ENCODE peak calls at places on chromosomes 6 and 20, in seven cellular contexts. J is CD8-positive, alpha-beta memory T cell; Q is MG63; N is neural progenitor cell; W is upper lobe of right lung; Y is right lobe of liver; Z is bronchial epithelial cell. U is an unnamed sample. For H3K27me3, the result is how much of the 10 kb centered on the place peaks cover.

GRCh38 chr6:30915591-30915946 is 1.5 kb downstream of the VARS2 start:
- DNase-seq in Q (no peak), W (peak), N (peak), J (no peak), Y (no peak), Z (peak), U (peak)

GRCh38 chr6:42239736-42240375 is 22.2 kb upstream of the MRPS10 start:
- DNase-seq in J (no peak), N (no peak), Q (peak), Y (no peak), W (no peak), Z (peak), U (no peak)

GRCh38 chr6:90502866-90503407 is 83.9 kb downstream of the MAP3K7 start:
- DNase-seq in Z (no peak), N (peak), W (no peak), Y (peak), J (no peak), Q (no peak), U (no peak)

GRCh38 chr6:33080127-33081089 is 4.6 kb downstream of the HLA-DPB1 start:
- DNase-seq in Z (peak), N (peak), J (no peak), W (peak), Q (peak), Y (peak), U (no peak)

GRCh38 chr6:46925563-46926253 is 4.0 kb upstream of the ADGRF5 start:
- DNase-seq in W (peak), Z (peak), J (no peak), Q (peak), Y (no peak), N (no peak), U (no peak)

GRCh38 chr20:47980336-47981177 is 195.3 kb upstream of the SULF2 start:
- DNase-seq in Q (no peak), N (no peak), Y (no peak), Z (no peak), W (no peak), J (no peak), U (no peak)

GRCh38 chr20:33828326-33828834 is 17.2 kb downstream of the CHMP4B start:
- DNase-seq in Y (no peak), Z (no peak), N (no peak), Q (no peak), W (no peak), J (no peak), U (no peak)

GRCh38 chr6:100347901-100348550 is 116.7 kb downstream of the SIM1 start:
- DNase-seq in N (no peak), W (no peak), J (no peak), Z (peak), Y (no peak), Q (no peak), U (peak)

GRCh38 chr6:142558785-142559184 is 257.0 kb downstream of the ADGRG6 start:
- DNase-seq in Q (no peak), J (no peak), Y (no peak), N (no peak), W (no peak), Z (no peak), U (no peak)

GRCh38 chr6:155372256-155372655 is 58.0 kb upstream of the TFB1M start:
- DNase-seq in Y (no peak), J (no peak), Q (no peak), Z (no peak), N (no peak), W (no peak), U (no peak)

GRCh38 chr20:12838261-12838866 is 170.4 kb upstream of the SPTLC3 start:
- DNase-seq in Z (no peak), J (no peak), Y (no peak), W (no peak), Q (no peak), N (peak), U (no peak)

GRCh38 chr6:132792510-132792909 is 5.9 kb downstream of the SLC18B1 start:
- DNase-seq in Z (no peak), N (no peak), J (no peak), Q (no peak), W (no peak), Y (no peak), U (no peak)
- H3K27me3 ChIP-seq in Z (under half), N (under half), J (under half), Q (under half), W (under half), Y (under half), U (under half)

GRCh38 chr6:50823130-50823920 is 4.7 kb downstream of the TFAP2B start:
- DNase-seq in Q (no peak), N (no peak), Z (no peak), W (no peak), Y (no peak), J (no peak), U (no peak)
- H3K27me3 ChIP-seq in Q (under half), N (half or more), Z (half or more), W (half or more), Y (half or more), J (under half), U (half or more)

DNA sequence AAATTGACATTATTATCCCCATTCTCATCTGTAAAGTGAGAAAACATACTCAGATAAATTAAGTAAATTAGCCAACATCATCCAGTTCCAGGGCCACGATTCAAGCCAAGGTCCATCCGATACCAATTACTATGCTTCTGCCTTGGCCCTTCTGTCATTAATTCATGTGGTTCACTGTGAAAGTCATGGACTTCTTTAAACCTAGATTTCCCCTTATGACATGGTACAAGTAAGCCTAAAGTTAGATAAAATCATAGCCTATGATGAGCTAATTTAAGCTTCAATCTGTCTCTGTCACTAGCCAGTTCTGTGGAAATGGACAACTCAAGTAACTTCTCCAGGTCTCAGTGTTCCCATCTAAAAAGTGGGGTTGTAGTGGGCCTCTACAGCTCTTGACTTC is 225.5 kb upstream of the MARCKS start:
- DNase-seq in N (no peak), Z (no peak), W (no peak), Q (no peak), J (no peak), Y (no peak), U (no peak)
- H3K27me3 ChIP-seq in N (under half), Z (under half), W (under half), Q (under half), J (under half), Y (under half), U (under half)

DNA sequence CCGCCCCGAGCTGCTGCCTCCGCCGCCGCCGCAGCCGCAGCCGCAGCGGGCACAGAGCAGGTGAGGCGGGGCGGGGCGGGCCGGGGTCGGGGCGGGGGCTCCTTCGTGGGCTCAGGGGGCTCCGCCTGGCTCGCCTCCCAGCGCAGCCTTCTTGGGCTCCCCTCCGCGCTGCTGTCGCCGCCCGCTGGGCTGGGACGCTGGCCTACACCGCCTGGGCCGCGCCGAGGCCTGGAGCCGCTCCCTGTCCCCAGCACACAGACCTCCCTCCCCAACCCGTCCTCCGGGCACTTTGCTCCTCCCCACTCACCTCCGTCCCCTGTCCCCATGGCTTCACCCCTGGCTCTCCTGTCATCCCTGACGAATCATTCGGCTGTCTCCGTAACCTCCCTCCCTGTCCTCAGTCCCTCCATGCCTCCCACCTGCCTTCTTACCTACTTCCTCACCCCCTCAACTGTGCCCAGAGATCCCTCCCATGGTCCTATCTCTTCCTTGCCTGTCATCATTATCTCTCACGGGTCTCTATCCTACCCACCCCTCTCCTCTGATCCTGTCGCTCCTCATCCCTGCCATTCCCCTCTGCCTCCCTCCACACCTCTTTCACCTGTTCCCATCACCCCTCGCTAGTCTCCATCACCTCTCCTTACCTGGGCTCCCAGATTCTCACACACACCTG is 504 bp downstream of the TTBK1 start:
- DNase-seq in N (no peak), W (no peak), J (no peak), Y (no peak), Q (no peak), Z (no peak), U (no peak)
- H3K27me3 ChIP-seq in N (half or more), W (under half), J (under half), Y (under half), Q (under half), Z (under half), U (half or more)

U was measured in AG04450.